ENCODE peak calls at places on chromosomes 4 and X, in six cellular contexts. F, Y, B, S, K and C are unnamed samples.
A peak's percentile ranks its signal among the peaks of the same experiment; 100 is the strongest.

GRCh38 chr4:164383187-164384181 is 370.4 kb upstream of the SMIM31 start:
- DNase-seq in B (no peak), Y (no peak), S (peak; percentile 49), K (no peak), F (peak; percentile 0), C (peak; percentile 67)

GRCh38 chrX:150159537-150159936 is 203.6 kb upstream of the MAMLD1 start:
- DNase-seq in S (no peak), B (no peak), Y (no peak), F (no peak), K (no peak), C (no peak)

GRCh38 chr4:85147481-85148076 is 181.1 kb upstream of the WDFY3 start:
- DNase-seq in B (peak; percentile 66), K (peak; percentile 50), Y (peak; percentile 22), F (peak; percentile 66), S (no peak), C (peak; percentile 30)

GRCh38 chr4:76658231-76659102 is 223.4 kb downstream of the SHROOM3 start:
- DNase-seq in K (no peak), F (no peak), Y (no peak), B (peak; percentile 79), S (no peak), C (no peak)

GRCh38 chrX:154327026-154327820 is 31.6 kb downstream of the TKTL1 start:
- DNase-seq in F (no peak), S (no peak), Y (no peak), B (no peak), K (no peak), C (no peak)

GRCh38 chr4:147326581-147326980 is 154.3 kb upstream of the EDNRA start:
- DNase-seq in B (peak; percentile 82), Y (no peak), S (no peak), K (no peak), F (no peak), C (no peak)

GRCh38 chr4:43113196-43113595 is 220.7 kb downstream of the GRXCR1 start:
- DNase-seq in K (no peak), F (no peak), B (no peak), Y (no peak), S (no peak), C (no peak)

GRCh38 chr4:6019316-6020263 is 1.4 kb upstream of the C4orf50 start:
- DNase-seq in S (no peak), Y (peak; percentile 75), F (peak; percentile 51), B (peak; percentile 40), K (peak; percentile 27), C (peak; percentile 76)

GRCh38 chr4:74206088-74206826 is 48.3 kb downstream of the MTHFD2L start:
- DNase-seq in K (no peak), S (no peak), Y (no peak), F (no peak), B (no peak), C (no peak)

GRCh38 chr4:65669008-65669971 is 999 bp downstream of the EPHA5 start:
- DNase-seq in F (no peak), K (no peak), S (no peak), B (no peak), Y (no peak), C (peak; percentile 53)

GRCh38 chrX:109747681-109748080 is 14.6 kb upstream of the ACSL4 start:
- DNase-seq in K (no peak), B (no peak), Y (no peak), S (no peak), F (no peak), C (no peak)

GRCh38 chr4:99848576-99848975 is 31.9 kb downstream of the DAPP1 start:
- DNase-seq in K (no peak), Y (no peak), F (no peak), B (no peak), S (no peak), C (no peak)

GRCh38 chr4:125323547-125324100 is 8.9 kb downstream of the FAT4 start:
- DNase-seq in F (peak; percentile 9), B (peak; percentile 88), S (no peak), Y (no peak), K (no peak), C (no peak)

GRCh38 chr4:52144303-52144849 is 93.3 kb downstream of the SPATA18 start:
- DNase-seq in K (peak; percentile 16), F (no peak), B (no peak), S (no peak), Y (no peak), C (no peak)

GRCh38 chr4:24417206-24417605 is 167.1 kb downstream of the DHX15 start:
- DNase-seq in Y (no peak), B (no peak), S (no peak), F (no peak), K (no peak), C (no peak)
- TF ChIP-seq JUN in Y (no peak), B (no peak), S (no peak), F (no peak), K (no peak), C (no peak)

GRCh38 chr4:56618734-56619133 is 62.4 kb downstream of the HOPX start:
- DNase-seq in Y (no peak), K (no peak), S (no peak), B (no peak), F (no peak), C (no peak)
- TF ChIP-seq JUN in Y (no peak), K (no peak), S (no peak), B (no peak), F (no peak), C (no peak)

GRCh38 chr4:179692251-179692650 is 2250.0 kb upstream of the AGA start:
- DNase-seq in S (no peak), F (no peak), B (no peak), K (no peak), Y (no peak), C (no peak)

GRCh38 chr4:179698321-179698720 is 2256.1 kb upstream of the AGA start:
- DNase-seq in K (no peak), Y (no peak), B (no peak), F (no peak), S (no peak), C (no peak)

DNA sequence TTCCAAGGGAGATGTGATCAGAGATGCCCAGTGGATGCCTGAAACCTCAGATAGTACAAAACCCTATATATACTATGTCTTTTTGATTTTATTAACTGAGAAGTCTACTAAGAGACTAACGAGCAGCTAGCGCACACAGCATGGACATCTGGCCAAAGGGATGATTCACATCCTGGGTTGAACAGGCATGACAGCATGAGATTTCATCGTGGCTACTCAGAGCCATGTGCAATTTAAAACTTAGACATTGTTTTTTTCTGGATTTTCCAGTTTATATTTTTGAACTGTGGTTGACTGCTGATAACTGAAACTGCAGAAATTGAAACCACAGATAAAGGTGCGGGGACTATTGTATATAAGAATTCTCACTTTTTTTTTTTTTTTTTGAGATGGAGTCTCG is 2252.9 kb upstream of the AGA start:
- DNase-seq in S (no peak), Y (no peak), K (no peak), F (no peak), B (no peak), C (no peak)
- TF ChIP-seq JUN in S (no peak), Y (no peak), K (no peak), F (no peak), B (no peak), C (no peak)

GRCh38 chr4:4217123-4217522 is 9.6 kb downstream of the OTOP1 start:
- DNase-seq in S (no peak), F (no peak), K (no peak), B (no peak), Y (no peak), C (no peak)
- TF ChIP-seq JUN in S (no peak), F (no peak), K (no peak), B (no peak), Y (no peak), C (no peak)

GRCh38 chr4:186829740-186830449 is 106.2 kb upstream of the FAT1 start:
- DNase-seq in B (peak; percentile 90), Y (peak; percentile 45), S (no peak), K (peak; percentile 52), F (peak; percentile 80), C (no peak)
- TF ChIP-seq JUN in B (peak; percentile 95), Y (no peak), S (no peak), K (no peak), F (no peak), C (no peak)